ENCODE peak calls at places on chromosome 6, in nine cellular contexts. F is OCI-LY7, O is hepatocyte, B is neural progenitor cell, Q is GM23338, X is MM.1S, A is GM23248, Y is HCT116, R is PC-3. P is an unnamed sample.

GRCh38 chr6:42320762-42321161 is 103.1 kb upstream of the MRPS10 start:
- DNase-seq in F (no peak), Y (no peak), Q (no peak), R (no peak), B (no peak), A (no peak), X (no peak), O (no peak), P (no peak)

GRCh38 chr6:31528307-31528777 is 420 bp upstream of the MCCD1 start:
- DNase-seq in O (no peak), X (no peak), B (no peak), Q (no peak), F (no peak), A (no peak), Y (no peak), R (no peak), P (no peak)

GRCh38 chr6:3506751-3507388 is 50.0 kb upstream of the SLC22A23 start:
- DNase-seq in R (peak; percentile 20), A (no peak), O (no peak), F (no peak), B (no peak), X (no peak), Y (no peak), Q (no peak), P (no peak)

GRCh38 chr6:153231048-153231635 is 100.1 kb upstream of the RGS17 start:
- DNase-seq in O (peak; percentile 73), B (peak; percentile 79), R (peak; percentile 62), Q (peak; percentile 85), F (peak; percentile 15), Y (peak; percentile 52), A (peak; percentile 53), X (peak; percentile 33), P (peak; percentile 51)

GRCh38 chr6:168615837-168616236 is 174.9 kb downstream of the SMOC2 start:
- DNase-seq in B (no peak), Y (no peak), X (no peak), A (no peak), Q (no peak), O (no peak), R (no peak), F (no peak), P (no peak)

GRCh38 chr6:16409531-16410441 is 171.4 kb downstream of the GMPR start:
- DNase-seq in F (peak; percentile 65), R (peak; percentile 83), Y (peak; percentile 40), Q (peak; percentile 84), X (no peak), A (peak; percentile 87), B (peak; percentile 77), O (peak; percentile 69), P (peak; percentile 72)

GRCh38 chr6:2966347-2966746 is 5.0 kb downstream of the SERPINB6 start:
- DNase-seq in X (no peak), Q (no peak), R (no peak), A (no peak), O (no peak), Y (no peak), B (no peak), F (no peak), P (no peak)

GRCh38 chr6:43923376-43924221 is 153.6 kb downstream of the VEGFA start:
- DNase-seq in O (no peak), F (no peak), A (peak; percentile 89), Q (no peak), R (peak; percentile 73), Y (peak; percentile 7), B (no peak), X (no peak), P (no peak)

GRCh38 chr6:159981591-159982245 is 12.8 kb downstream of the IGF2R start:
- DNase-seq in B (no peak), R (no peak), A (peak; percentile 41), Q (no peak), Y (no peak), O (no peak), F (peak; percentile 70), X (peak; percentile 79), P (no peak)

GRCh38 chr6:69732640-69733039 is 64.2 kb downstream of the LMBRD1 start:
- DNase-seq in O (peak; percentile 19), A (peak; percentile 19), Q (no peak), F (peak; percentile 23), Y (no peak), B (no peak), R (peak; percentile 38), X (no peak), P (no peak)
- TF ChIP-seq EZH2phosphoT487 in O (no peak), A (no peak), Q (no peak), F (no peak), Y (no peak), B (no peak), R (no peak), X (no peak), P (no peak)

GRCh38 chr6:22766979-22767378 is 197.6 kb downstream of the HDGFL1 start:
- DNase-seq in A (no peak), B (no peak), Q (no peak), X (no peak), F (no peak), R (peak; percentile 77), O (no peak), Y (no peak), P (no peak)
- TF ChIP-seq EZH2phosphoT487 in A (no peak), B (no peak), Q (no peak), X (no peak), F (no peak), R (no peak), O (no peak), Y (no peak), P (no peak)

GRCh38 chr6:33029297-33030184 is 20.1 kb upstream of the HLA-DOA start:
- DNase-seq in Y (no peak), O (no peak), A (peak; percentile 12), X (no peak), B (no peak), Q (peak; percentile 28), F (peak; percentile 89), R (no peak), P (no peak)
- TF ChIP-seq EZH2phosphoT487 in Y (no peak), O (no peak), A (no peak), X (no peak), B (no peak), Q (no peak), F (no peak), R (no peak), P (no peak)

GRCh38 chr6:141307309-141307998 is 825.3 kb upstream of the GJE1 start:
- DNase-seq in Y (no peak), A (no peak), R (no peak), B (no peak), Q (no peak), X (no peak), F (no peak), O (no peak), P (no peak)
- TF ChIP-seq EZH2phosphoT487 in Y (no peak), A (no peak), R (no peak), B (no peak), Q (no peak), X (no peak), F (no peak), O (no peak), P (no peak)

GRCh38 chr6:30344868-30345671 is at the start of gene RPP21:
- DNase-seq in B (peak; percentile 89), X (peak; percentile 84), A (peak; percentile 94), Q (peak; percentile 93), F (peak; percentile 88), R (peak; percentile 79), Y (peak; percentile 52), O (peak; percentile 93), P (peak; percentile 97)
- TF ChIP-seq EZH2phosphoT487 in B (no peak), X (no peak), A (no peak), Q (no peak), F (no peak), R (no peak), Y (no peak), O (no peak), P (no peak)